ENCODE peak calls at places on chromosomes 1 and 21, in nine cellular contexts. H, J, O, W, D, B, M, C and L are unnamed samples.

GRCh38 chr21:45992311-45993209 is 11.0 kb downstream of the COL6A1 start:
- DNase-seq in W (no peak), J (no peak), C (no peak), H (no peak), B (no peak), M (no peak), D (no peak), O (peak; percentile 0), L (no peak)

GRCh38 chr1:154629160-154630073 is 21.4 kb upstream of the ADAR start:
- DNase-seq in W (no peak), C (no peak), J (peak; percentile 57), O (no peak), B (no peak), H (peak; percentile 21), D (no peak), M (no peak), L (no peak)

GRCh38 chr1:2053784-2054376 is 3.7 kb downstream of the PRKCZ start:
- DNase-seq in O (no peak), M (no peak), B (no peak), D (no peak), W (no peak), C (no peak), J (no peak), H (no peak), L (no peak)

GRCh38 chr1:218686258-218686657 is 341.1 kb downstream of the TGFB2 start:
- DNase-seq in J (peak; percentile 83), W (no peak), M (no peak), O (no peak), B (no peak), C (no peak), H (peak; percentile 48), D (no peak), L (no peak)

GRCh38 chr1:151837197-151837596 is 2.4 kb downstream of the C2CD4D start:
- DNase-seq in J (no peak), O (peak; percentile 31), D (no peak), W (no peak), C (no peak), M (no peak), B (no peak), H (no peak), L (no peak)

GRCh38 chr1:241413386-241413785 is 56.4 kb upstream of the RGS7 start:
- DNase-seq in M (no peak), D (no peak), O (no peak), W (peak; percentile 15), J (peak; percentile 94), H (peak; percentile 93), B (no peak), C (no peak), L (no peak)

GRCh38 chr1:19341201-19342076 is 29.3 kb downstream of the SLC66A1 start:
- DNase-seq in W (peak; percentile 46), D (peak; percentile 35), H (peak; percentile 60), C (peak; percentile 57), O (peak; percentile 51), M (no peak), J (peak; percentile 52), B (peak; percentile 80), L (no peak)

GRCh38 chr21:18499761-18500376 is 96.3 kb upstream of the TMPRSS15 start:
- DNase-seq in D (peak; percentile 27), O (no peak), M (no peak), B (peak; percentile 54), W (peak; percentile 29), H (peak; percentile 11), C (no peak), J (peak; percentile 43), L (no peak)

GRCh38 chr21:15422761-15423160 is 307.0 kb upstream of the USP25 start:
- DNase-seq in D (no peak), C (no peak), H (peak; percentile 77), W (no peak), B (no peak), J (peak; percentile 65), M (no peak), O (no peak), L (no peak)

GRCh38 chr1:67683306-67683705 is 1.7 kb upstream of the GADD45A start:
- DNase-seq in D (no peak), H (peak; percentile 71), M (no peak), O (no peak), C (no peak), J (peak; percentile 66), B (no peak), W (no peak), L (no peak)

GRCh38 chr1:211551628-211552465 is 27.1 kb downstream of the SLC30A1 start:
- DNase-seq in O (no peak), D (no peak), H (no peak), J (no peak), C (no peak), B (no peak), W (peak; percentile 88), M (no peak), L (no peak)

GRCh38 chr1:47767741-47768100 is 229.5 kb downstream of the TRABD2B start:
- DNase-seq in M (no peak), B (no peak), O (no peak), C (no peak), W (no peak), D (no peak), J (no peak), H (no peak), L (no peak)

GRCh38 chr1:54114001-54114400 is 38.8 kb downstream of the CDCP2 start:
- DNase-seq in J (no peak), W (no peak), O (no peak), D (no peak), B (no peak), H (no peak), M (no peak), C (no peak), L (no peak)

GRCh38 chr1:222165625-222166024 is 382.3 kb downstream of the HHIPL2 start:
- DNase-seq in O (no peak), C (no peak), D (no peak), W (no peak), M (no peak), B (no peak), J (no peak), H (peak; percentile 21), L (no peak)

GRCh38 chr1:53618218-53619087 is 120.5 kb downstream of the GLIS1 start:
- DNase-seq in J (no peak), D (no peak), B (peak; percentile 21), O (no peak), C (no peak), H (no peak), W (no peak), M (no peak), L (no peak)

GRCh38 chr1:150410582-150411101 is 46.7 kb downstream of the RPRD2 start:
- DNase-seq in J (no peak), O (no peak), C (no peak), W (no peak), B (no peak), M (no peak), H (peak; percentile 54), D (peak; percentile 2), L (no peak)

GRCh38 chr1:246131095-246131494 is 376.0 kb downstream of the SMYD3 start:
- DNase-seq in C (no peak), H (no peak), M (no peak), O (no peak), J (no peak), B (no peak), W (no peak), D (no peak), L (no peak)

GRCh38 chr1:7630378-7630777 is 140.7 kb upstream of the VAMP3 start:
- DNase-seq in W (no peak), M (no peak), D (no peak), J (no peak), C (no peak), B (no peak), O (no peak), H (no peak), L (no peak)

GRCh38 chr1:36523230-36523495 is 40.5 kb upstream of the CSF3R start:
- DNase-seq in O (no peak), B (no peak), D (no peak), C (no peak), W (no peak), M (no peak), J (no peak), H (no peak), L (no peak)

GRCh38 chr1:22428672-22429071 is 23.0 kb upstream of the ZBTB40 start:
- DNase-seq in B (no peak), W (peak; percentile 54), J (peak; percentile 57), H (peak; percentile 81), M (no peak), D (no peak), O (peak; percentile 11), C (no peak), L (peak; percentile 46)

GRCh38 chr1:46487818-46488218 is 1.8 kb upstream of the DMBX1 start:
- DNase-seq in W (no peak), O (no peak), H (no peak), B (no peak), D (no peak), M (no peak), C (no peak), J (no peak), L (no peak)

GRCh38 chr1:25184011-25184762 is 48.1 kb downstream of the SYF2 start:
- DNase-seq in B (no peak), W (no peak), H (no peak), M (no peak), C (no peak), O (no peak), J (no peak), D (no peak), L (no peak)

GRCh38 chr21:35234725-35235124 is 185.6 kb upstream of the RUNX1 start:
- DNase-seq in W (no peak), B (no peak), C (no peak), H (peak; percentile 76), M (no peak), D (no peak), J (peak; percentile 48), O (no peak), L (peak; percentile 33)

GRCh38 chr1:22053861-22054770 is 1.6 kb downstream of the CDC42 start:
- DNase-seq in C (no peak), J (no peak), W (no peak), B (no peak), H (no peak), O (no peak), D (no peak), M (no peak), L (no peak)